ENCODE peak calls at places on chromosomes 3 and 15, in six cellular contexts. S, M, L, G, P and H are unnamed samples. For H3K9me3, the result is how much of the 10 kb centered on the place peaks cover.

GRCh38 chr3:51622868-51623267 is 48.2 kb upstream of the TEX264 start:
- DNase-seq in S (no peak), M (no peak), L (no peak), G (no peak), P (peak), H (no peak)

GRCh38 chr3:48130321-48130881 is 57.8 kb downstream of the CDC25A start:
- DNase-seq in S (peak), M (peak), L (no peak), G (peak), P (peak), H (peak)

GRCh38 chr3:54951405-54951804 is 23.5 kb upstream of the LRTM1 start:
- DNase-seq in S (peak), M (peak), L (no peak), G (peak), P (peak), H (peak)

GRCh38 chr3:124584552-124585391 is 145.5 kb upstream of the UMPS start:
- DNase-seq in S (peak), M (peak), L (peak), G (peak), P (peak), H (peak)

GRCh38 chr15:79529441-79529840 is 97.3 kb downstream of the MINAR1 start:
- DNase-seq in S (no peak), M (no peak), L (no peak), G (no peak), P (no peak), H (no peak)

GRCh38 chr3:129746629-129747028 is 140.2 kb upstream of the PLXND1 start:
- DNase-seq in S (no peak), M (no peak), L (no peak), G (no peak), P (no peak), H (peak)

GRCh38 chr15:76340802-76341365 is 4.3 kb downstream of the ISL2 start:
- DNase-seq in S (peak), M (no peak), L (peak), G (no peak), P (no peak), H (peak)

GRCh38 chr15:73936181-73936580 is 9.9 kb downstream of the LOXL1 start:
- DNase-seq in S (no peak), M (no peak), L (no peak), G (no peak), P (no peak), H (peak)

GRCh38 chr3:51735950-51736349 is 29.1 kb downstream of the GRM2 start:
- DNase-seq in S (no peak), M (no peak), L (no peak), G (no peak), P (no peak), H (no peak)

GRCh38 chr15:73857193-73857920 is 16.0 kb upstream of the TBC1D21 start:
- DNase-seq in S (no peak), M (no peak), L (no peak), G (no peak), P (no peak), H (no peak)

GRCh38 chr3:196080997-196081833 is 675 bp downstream of the TFRC start:
- DNase-seq in S (peak), M (peak), L (peak), G (peak), P (peak), H (peak)

GRCh38 chr15:99409097-99409473 is 156.7 kb upstream of the MEF2A start:
- DNase-seq in S (peak), M (peak), L (peak), G (peak), P (peak), H (peak)

GRCh38 chr15:25186411-25186810 is 231.6 kb downstream of the SNRPN start:
- DNase-seq in S (no peak), M (no peak), L (no peak), G (no peak), P (no peak), H (no peak)
- H3K9me3 ChIP-seq in S (under half), M (under half), L (under half), G (under half), P (under half), H (under half)

GRCh38 chr3:108006077-108006675 is 84.7 kb downstream of the CD47 start:
- DNase-seq in S (peak), M (peak), L (no peak), G (no peak), P (no peak), H (peak)
- H3K4me3 ChIP-seq in S (peak), M (no peak), L (no peak), G (no peak), P (no peak), H (no peak)

GRCh38 chr15:77607111-77607893 is 25.4 kb downstream of the LINGO1 start:
- DNase-seq in S (no peak), M (no peak), L (no peak), G (peak), P (no peak), H (peak)

GRCh38 chr15:77610731-77611130 is 22.0 kb downstream of the LINGO1 start:
- DNase-seq in S (no peak), M (no peak), L (no peak), G (no peak), P (no peak), H (no peak)

GRCh38 chr15:77609558-77609957 is 23.2 kb downstream of the LINGO1 start:
- DNase-seq in S (no peak), M (no peak), L (no peak), G (no peak), P (no peak), H (no peak)

GRCh38 chr15:77607894-77608261 is 24.8 kb downstream of the LINGO1 start:
- DNase-seq in S (no peak), M (no peak), L (no peak), G (no peak), P (no peak), H (peak)

GRCh38 chr15:77608774-77609173 is 23.9 kb downstream of the LINGO1 start:
- DNase-seq in S (no peak), M (no peak), L (no peak), G (no peak), P (no peak), H (no peak)
- H3K9me3 ChIP-seq in S (under half), M (under half), L (under half), G (under half), P (under half), H (under half)

DNA sequence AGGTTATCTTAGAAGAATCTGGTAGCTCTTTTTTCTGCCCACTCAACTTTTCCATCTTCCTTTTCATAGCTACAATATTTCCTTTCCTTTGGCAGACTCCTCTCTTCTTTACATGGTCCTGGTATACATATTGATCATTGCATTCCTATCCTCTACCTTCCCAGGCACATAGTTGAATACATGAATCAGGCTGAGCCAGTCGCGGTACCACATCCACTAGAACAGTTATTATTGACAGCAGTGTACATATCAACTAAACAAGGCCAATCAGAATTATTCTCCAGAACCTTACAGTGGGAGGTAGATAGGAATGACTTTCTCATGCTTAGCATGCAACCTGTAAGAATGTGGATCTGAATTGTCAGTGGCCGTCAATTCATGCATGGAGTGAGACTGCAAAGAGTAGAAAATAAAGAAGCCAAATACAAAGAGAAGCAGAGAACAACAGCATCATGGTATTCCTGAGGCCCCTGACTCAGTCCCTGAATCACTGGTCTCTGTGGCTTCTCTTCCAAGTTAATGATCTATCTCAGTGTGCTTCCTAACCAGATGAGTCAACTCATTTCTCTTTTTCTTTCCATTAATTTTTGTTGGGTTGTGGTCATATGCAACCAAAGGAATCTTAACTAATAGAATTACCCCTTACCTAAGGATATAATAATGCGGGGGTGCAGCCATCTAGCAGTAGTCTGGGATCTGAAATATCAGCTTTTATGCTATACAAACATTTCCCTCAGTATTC is 60.9 kb upstream of the DCBLD2 start:
- DNase-seq in S (no peak), M (no peak), L (no peak), G (no peak), P (no peak), H (peak)
- H3K4me3 ChIP-seq in S (no peak), M (no peak), L (no peak), G (no peak), P (no peak), H (no peak)

GRCh38 chr3:118228151-118228550 is 806.5 kb downstream of the IGSF11 start:
- DNase-seq in S (no peak), M (no peak), L (no peak), G (no peak), P (no peak), H (no peak)
- H3K9me3 ChIP-seq in S (under half), M (under half), L (under half), G (under half), P (under half), H (under half)